ENCODE peak calls at places on chromosomes 1 and 21, in four cellular contexts. One of them, this sample, is unnamed.

GRCh38 chr1:62082456-62083363 is 111.9 kb upstream of the L1TD1 start:
- DNase-seq in epithelial cell of esophagus: peak
- DNase-seq in T follicular helper cell: no peak
- DNase-seq in iris pigment epithelial cell: peak
- DNase-seq in this sample: peak

GRCh38 chr1:169538998-169539871 is 47.0 kb downstream of the F5 start:
- DNase-seq in T follicular helper cell: no peak
- DNase-seq in iris pigment epithelial cell: peak
- DNase-seq in epithelial cell of esophagus: peak
- DNase-seq in this sample: no peak

GRCh38 chr1:22527122-22527521 is 36.2 kb upstream of the EPHA8 start:
- DNase-seq in epithelial cell of esophagus: no peak
- DNase-seq in iris pigment epithelial cell: no peak
- DNase-seq in T follicular helper cell: no peak
- DNase-seq in this sample: no peak

GRCh38 chr1:88593358-88593757 is 90.7 kb upstream of the PKN2 start:
- DNase-seq in iris pigment epithelial cell: no peak
- DNase-seq in epithelial cell of esophagus: no peak
- DNase-seq in T follicular helper cell: no peak
- DNase-seq in this sample: no peak

GRCh38 chr1:109237512-109237911 is 11.8 kb upstream of the CELSR2 start:
- DNase-seq in epithelial cell of esophagus: no peak
- DNase-seq in iris pigment epithelial cell: no peak
- DNase-seq in T follicular helper cell: no peak
- DNase-seq in this sample: no peak

GRCh38 chr1:154453577-154454352 is 48.3 kb upstream of the TDRD10 start:
- DNase-seq in epithelial cell of esophagus: peak
- DNase-seq in iris pigment epithelial cell: peak
- DNase-seq in T follicular helper cell: no peak
- DNase-seq in this sample: no peak

GRCh38 chr1:71038942-71039341 is 8.7 kb downstream of the PTGER3 start:
- DNase-seq in iris pigment epithelial cell: no peak
- DNase-seq in T follicular helper cell: no peak
- DNase-seq in epithelial cell of esophagus: no peak
- DNase-seq in this sample: no peak

GRCh38 chr1:174998569-174999215 is 1.1 kb upstream of the CACYBP start:
- DNase-seq in T follicular helper cell: peak
- DNase-seq in iris pigment epithelial cell: peak
- DNase-seq in epithelial cell of esophagus: peak
- DNase-seq in this sample: peak

GRCh38 chr1:27342778-27343638 is 1.2 kb downstream of the SYTL1 start:
- DNase-seq in iris pigment epithelial cell: no peak
- DNase-seq in T follicular helper cell: peak
- DNase-seq in epithelial cell of esophagus: peak
- DNase-seq in this sample: peak

GRCh38 chr1:153359241-153359640 is 1.6 kb downstream of the S100A9 start:
- DNase-seq in iris pigment epithelial cell: no peak
- DNase-seq in T follicular helper cell: no peak
- DNase-seq in epithelial cell of esophagus: peak
- DNase-seq in this sample: no peak

GRCh38 chr1:85495556-85495955 is 30.6 kb upstream of the DDAH1 start:
- DNase-seq in iris pigment epithelial cell: peak
- DNase-seq in epithelial cell of esophagus: peak
- DNase-seq in T follicular helper cell: no peak
- DNase-seq in this sample: no peak

GRCh38 chr1:167447521-167448136 is 70.7 kb downstream of the CD247 start:
- DNase-seq in T follicular helper cell: peak
- DNase-seq in iris pigment epithelial cell: no peak
- DNase-seq in epithelial cell of esophagus: peak
- DNase-seq in this sample: peak

GRCh38 chr1:183702813-183703198 is 49.7 kb upstream of the APOBEC4 start:
- DNase-seq in T follicular helper cell: no peak
- DNase-seq in iris pigment epithelial cell: no peak
- DNase-seq in epithelial cell of esophagus: no peak
- DNase-seq in this sample: no peak

GRCh38 chr1:8257621-8258020 is 60.3 kb upstream of the SLC45A1 start:
- DNase-seq in T follicular helper cell: no peak
- DNase-seq in iris pigment epithelial cell: no peak
- DNase-seq in epithelial cell of esophagus: peak
- DNase-seq in this sample: no peak

GRCh38 chr1:12022036-12022435 is 2.7 kb downstream of the MIIP start:
- DNase-seq in epithelial cell of esophagus: no peak
- DNase-seq in iris pigment epithelial cell: no peak
- DNase-seq in T follicular helper cell: no peak
- DNase-seq in this sample: no peak

GRCh38 chr1:29542476-29543015 is 306.2 kb downstream of the PTPRU start:
- DNase-seq in iris pigment epithelial cell: no peak
- DNase-seq in epithelial cell of esophagus: no peak
- DNase-seq in T follicular helper cell: no peak
- DNase-seq in this sample: no peak

GRCh38 chr1:52928083-52928404 is 968 bp downstream of the SCP2 start:
- DNase-seq in iris pigment epithelial cell: no peak
- DNase-seq in T follicular helper cell: no peak
- DNase-seq in epithelial cell of esophagus: no peak
- DNase-seq in this sample: no peak

GRCh38 chr21:31848339-31848985 is 24.4 kb upstream of the HUNK start:
- DNase-seq in T follicular helper cell: no peak
- DNase-seq in epithelial cell of esophagus: no peak
- DNase-seq in iris pigment epithelial cell: no peak
- DNase-seq in this sample: no peak

GRCh38 chr1:184289825-184290550 is 96.8 kb upstream of the C1orf21 start:
- DNase-seq in epithelial cell of esophagus: peak
- DNase-seq in T follicular helper cell: no peak
- DNase-seq in iris pigment epithelial cell: peak
- DNase-seq in this sample: no peak

GRCh38 chr1:162823231-162823630 is 32.7 kb downstream of the HSD17B7 start:
- DNase-seq in iris pigment epithelial cell: no peak
- DNase-seq in T follicular helper cell: no peak
- DNase-seq in epithelial cell of esophagus: peak
- DNase-seq in this sample: no peak

GRCh38 chr1:3430406-3430805 is 24.1 kb upstream of the ARHGEF16 start:
- DNase-seq in epithelial cell of esophagus: no peak
- DNase-seq in iris pigment epithelial cell: no peak
- DNase-seq in T follicular helper cell: no peak
- DNase-seq in this sample: no peak

GRCh38 chr1:6827081-6827480 is 41.8 kb downstream of the CAMTA1 start:
- DNase-seq in T follicular helper cell: no peak
- DNase-seq in epithelial cell of esophagus: no peak
- DNase-seq in iris pigment epithelial cell: no peak
- DNase-seq in this sample: no peak

GRCh38 chr1:155574077-155574476 is 11.5 kb upstream of the ASH1L start:
- DNase-seq in iris pigment epithelial cell: no peak
- DNase-seq in epithelial cell of esophagus: no peak
- DNase-seq in T follicular helper cell: no peak
- DNase-seq in this sample: no peak

GRCh38 chr21:16193758-16194606 is 464.2 kb downstream of the USP25 start:
- DNase-seq in epithelial cell of esophagus: peak
- DNase-seq in iris pigment epithelial cell: peak
- DNase-seq in T follicular helper cell: no peak
- DNase-seq in this sample: no peak

GRCh38 chr1:67948155-67949075 is 102.0 kb downstream of the DIRAS3 start:
- DNase-seq in T follicular helper cell: no peak
- DNase-seq in iris pigment epithelial cell: peak
- DNase-seq in epithelial cell of esophagus: peak
- DNase-seq in this sample: no peak

GRCh38 chr1:34870395-34870794 is 10.8 kb upstream of the SMIM12 start:
- DNase-seq in T follicular helper cell: no peak
- DNase-seq in epithelial cell of esophagus: no peak
- DNase-seq in iris pigment epithelial cell: no peak
- DNase-seq in this sample: no peak

GRCh38 chr21:15514073-15514946 is 215.5 kb upstream of the USP25 start:
- DNase-seq in T follicular helper cell: peak
- DNase-seq in epithelial cell of esophagus: no peak
- DNase-seq in iris pigment epithelial cell: no peak
- DNase-seq in this sample: peak

GRCh38 chr1:41110721-41111120 is 89.2 kb upstream of the SLFNL1 start:
- DNase-seq in iris pigment epithelial cell: no peak
- DNase-seq in T follicular helper cell: no peak
- DNase-seq in epithelial cell of esophagus: no peak
- DNase-seq in this sample: no peak

GRCh38 chr1:21490774-21491482 is 18.3 kb upstream of the ALPL start:
- DNase-seq in iris pigment epithelial cell: peak
- DNase-seq in T follicular helper cell: no peak
- DNase-seq in epithelial cell of esophagus: peak
- DNase-seq in this sample: no peak

GRCh38 chr1:175132456-175132855 is 60.1 kb downstream of the KIAA0040 start:
- DNase-seq in epithelial cell of esophagus: no peak
- DNase-seq in T follicular helper cell: no peak
- DNase-seq in iris pigment epithelial cell: no peak
- DNase-seq in this sample: no peak

GRCh38 chr1:52963101-52963500 is 36.0 kb downstream of the SCP2 start:
- DNase-seq in iris pigment epithelial cell: no peak
- DNase-seq in epithelial cell of esophagus: no peak
- DNase-seq in T follicular helper cell: no peak
- DNase-seq in this sample: no peak